ENCODE peak calls at places on chromosomes 13 and 19, in eight cellular contexts. One of them, this sample, is unnamed.

GRCh38 chr13:43058836-43059235 is 35.5 kb downstream of the DNAJC15 start:
- DNase-seq in adrenal gland: no peak
- DNase-seq in mucosa of descending colon: no peak
- DNase-seq in breast epithelium: no peak
- DNase-seq in PC-9: no peak
- DNase-seq in CD8-positive, alpha-beta T cell: no peak
- DNase-seq in sigmoid colon: no peak
- DNase-seq in spleen: no peak
- DNase-seq in this sample: no peak

GRCh38 chr13:34000955-34001354 is 183.0 kb downstream of the RFC3 start:
- DNase-seq in adrenal gland: no peak
- DNase-seq in mucosa of descending colon: no peak
- DNase-seq in breast epithelium: no peak
- DNase-seq in PC-9: no peak
- DNase-seq in CD8-positive, alpha-beta T cell: no peak
- DNase-seq in sigmoid colon: no peak
- DNase-seq in spleen: no peak
- DNase-seq in this sample: no peak

GRCh38 chr13:19157461-19157860 is 24.2 kb downstream of the TUBA3C start:
- DNase-seq in adrenal gland: peak; percentile 21
- DNase-seq in mucosa of descending colon: no peak
- DNase-seq in breast epithelium: no peak
- DNase-seq in PC-9: no peak
- DNase-seq in CD8-positive, alpha-beta T cell: no peak
- DNase-seq in sigmoid colon: no peak
- DNase-seq in spleen: no peak
- DNase-seq in this sample: peak; percentile 14

GRCh38 chr19:14343286-14343685 is 38.0 kb upstream of the ADGRE5 start:
- DNase-seq in adrenal gland: no peak
- DNase-seq in mucosa of descending colon: peak; percentile 55
- DNase-seq in breast epithelium: no peak
- DNase-seq in PC-9: no peak
- DNase-seq in CD8-positive, alpha-beta T cell: no peak
- DNase-seq in sigmoid colon: no peak
- DNase-seq in spleen: no peak
- DNase-seq in this sample: no peak

GRCh38 chr19:50203281-50204080 is at the start of gene MYH14:
- DNase-seq in adrenal gland: peak; percentile 81
- DNase-seq in mucosa of descending colon: peak; percentile 92
- DNase-seq in breast epithelium: peak; percentile 92
- DNase-seq in PC-9: peak; percentile 92
- DNase-seq in CD8-positive, alpha-beta T cell: no peak
- DNase-seq in sigmoid colon: peak; percentile 81
- DNase-seq in spleen: peak; percentile 47
- DNase-seq in this sample: peak; percentile 98

GRCh38 chr19:5947435-5947834 is 30.5 kb downstream of the RANBP3 start:
- DNase-seq in adrenal gland: peak; percentile 85
- DNase-seq in mucosa of descending colon: peak; percentile 37
- DNase-seq in breast epithelium: no peak
- DNase-seq in PC-9: no peak
- DNase-seq in CD8-positive, alpha-beta T cell: no peak
- DNase-seq in sigmoid colon: peak; percentile 94
- DNase-seq in spleen: no peak
- DNase-seq in this sample: no peak

GRCh38 chr19:55640043-55640576 is 692 bp upstream of the ZNF580 start:
- DNase-seq in adrenal gland: peak; percentile 89
- DNase-seq in mucosa of descending colon: peak; percentile 65
- DNase-seq in breast epithelium: peak; percentile 71
- DNase-seq in PC-9: no peak
- DNase-seq in CD8-positive, alpha-beta T cell: peak; percentile 83
- DNase-seq in sigmoid colon: peak; percentile 83
- DNase-seq in spleen: peak; percentile 94
- DNase-seq in this sample: peak; percentile 93

GRCh38 chr13:40985596-40986327 is 33.4 kb downstream of the ELF1 start:
- DNase-seq in adrenal gland: no peak
- DNase-seq in mucosa of descending colon: no peak
- DNase-seq in breast epithelium: no peak
- DNase-seq in PC-9: no peak
- DNase-seq in CD8-positive, alpha-beta T cell: no peak
- DNase-seq in sigmoid colon: no peak
- DNase-seq in spleen: no peak
- DNase-seq in this sample: no peak

GRCh38 chr19:33638167-33639033 is 16.6 kb downstream of the CHST8 start:
- DNase-seq in adrenal gland: no peak
- DNase-seq in mucosa of descending colon: no peak
- DNase-seq in breast epithelium: no peak
- DNase-seq in PC-9: no peak
- DNase-seq in CD8-positive, alpha-beta T cell: no peak
- DNase-seq in sigmoid colon: peak; percentile 40
- DNase-seq in spleen: peak; percentile 13
- DNase-seq in this sample: no peak

GRCh38 chr19:43662487-43662886 is 7.5 kb downstream of the PLAUR start:
- DNase-seq in adrenal gland: no peak
- DNase-seq in mucosa of descending colon: no peak
- DNase-seq in breast epithelium: no peak
- DNase-seq in PC-9: no peak
- DNase-seq in CD8-positive, alpha-beta T cell: no peak
- DNase-seq in sigmoid colon: no peak
- DNase-seq in spleen: no peak
- DNase-seq in this sample: no peak

GRCh38 chr19:38842439-38843174 is 7.2 kb downstream of the HNRNPL start:
- DNase-seq in adrenal gland: no peak
- DNase-seq in mucosa of descending colon: peak; percentile 37
- DNase-seq in breast epithelium: no peak
- DNase-seq in PC-9: no peak
- DNase-seq in CD8-positive, alpha-beta T cell: peak; percentile 81
- DNase-seq in sigmoid colon: no peak
- DNase-seq in spleen: peak; percentile 88
- DNase-seq in this sample: no peak

GRCh38 chr19:34255546-34255945 is 1.2 kb downstream of the GARRE1 start:
- DNase-seq in adrenal gland: no peak
- DNase-seq in mucosa of descending colon: no peak
- DNase-seq in breast epithelium: no peak
- DNase-seq in PC-9: no peak
- DNase-seq in CD8-positive, alpha-beta T cell: no peak
- DNase-seq in sigmoid colon: no peak
- DNase-seq in spleen: no peak
- DNase-seq in this sample: no peak

GRCh38 chr13:34143637-34144036 is 325.7 kb downstream of the RFC3 start:
- DNase-seq in adrenal gland: no peak
- DNase-seq in mucosa of descending colon: no peak
- DNase-seq in breast epithelium: no peak
- DNase-seq in PC-9: no peak
- DNase-seq in CD8-positive, alpha-beta T cell: no peak
- DNase-seq in sigmoid colon: no peak
- DNase-seq in spleen: no peak
- DNase-seq in this sample: no peak

GRCh38 chr13:96198038-96198437 is 108.1 kb downstream of the HS6ST3 start:
- DNase-seq in adrenal gland: no peak
- DNase-seq in mucosa of descending colon: no peak
- DNase-seq in breast epithelium: no peak
- DNase-seq in PC-9: no peak
- DNase-seq in CD8-positive, alpha-beta T cell: no peak
- DNase-seq in sigmoid colon: no peak
- DNase-seq in spleen: no peak
- DNase-seq in this sample: no peak

GRCh38 chr13:29892149-29892548 is 41.7 kb upstream of the UBL3 start:
- DNase-seq in adrenal gland: peak; percentile 55
- DNase-seq in mucosa of descending colon: no peak
- DNase-seq in breast epithelium: no peak
- DNase-seq in PC-9: no peak
- DNase-seq in CD8-positive, alpha-beta T cell: no peak
- DNase-seq in sigmoid colon: no peak
- DNase-seq in spleen: no peak
- DNase-seq in this sample: no peak

GRCh38 chr19:16420781-16421386 is 50.9 kb downstream of the EPS15L1 start:
- DNase-seq in adrenal gland: peak; percentile 76
- DNase-seq in mucosa of descending colon: no peak
- DNase-seq in breast epithelium: no peak
- DNase-seq in PC-9: no peak
- DNase-seq in CD8-positive, alpha-beta T cell: no peak
- DNase-seq in sigmoid colon: peak; percentile 74
- DNase-seq in spleen: no peak
- DNase-seq in this sample: no peak

GRCh38 chr19:30011051-30011578 is 69.1 kb downstream of the URI1 start:
- DNase-seq in adrenal gland: no peak
- DNase-seq in mucosa of descending colon: no peak
- DNase-seq in breast epithelium: no peak
- DNase-seq in PC-9: no peak
- DNase-seq in CD8-positive, alpha-beta T cell: no peak
- DNase-seq in sigmoid colon: no peak
- DNase-seq in spleen: no peak
- DNase-seq in this sample: no peak

GRCh38 chr19:1236566-1236965 is 1.2 kb downstream of the CBARP start:
- DNase-seq in adrenal gland: no peak
- DNase-seq in mucosa of descending colon: no peak
- DNase-seq in breast epithelium: no peak
- DNase-seq in PC-9: no peak
- DNase-seq in CD8-positive, alpha-beta T cell: no peak
- DNase-seq in sigmoid colon: no peak
- DNase-seq in spleen: no peak
- DNase-seq in this sample: no peak

GRCh38 chr19:19109601-19110000 is 28.7 kb downstream of the TMEM161A start:
- DNase-seq in adrenal gland: no peak
- DNase-seq in mucosa of descending colon: no peak
- DNase-seq in breast epithelium: no peak
- DNase-seq in PC-9: no peak
- DNase-seq in CD8-positive, alpha-beta T cell: no peak
- DNase-seq in sigmoid colon: no peak
- DNase-seq in spleen: no peak
- DNase-seq in this sample: no peak

GRCh38 chr13:92362717-92363116 is 863.9 kb upstream of the GPC6 start:
- DNase-seq in adrenal gland: no peak
- DNase-seq in mucosa of descending colon: no peak
- DNase-seq in breast epithelium: no peak
- DNase-seq in PC-9: no peak
- DNase-seq in CD8-positive, alpha-beta T cell: no peak
- DNase-seq in sigmoid colon: no peak
- DNase-seq in spleen: no peak
- DNase-seq in this sample: no peak

GRCh38 chr19:5695649-5696195 is 5.6 kb downstream of the RPL36 start:
- DNase-seq in adrenal gland: no peak
- DNase-seq in mucosa of descending colon: no peak
- DNase-seq in breast epithelium: no peak
- DNase-seq in PC-9: no peak
- DNase-seq in CD8-positive, alpha-beta T cell: no peak
- DNase-seq in sigmoid colon: peak; percentile 61
- DNase-seq in spleen: peak; percentile 74
- DNase-seq in this sample: no peak

GRCh38 chr19:32041681-32042292 is 303.6 kb upstream of the ZNF507 start:
- DNase-seq in adrenal gland: peak; percentile 73
- DNase-seq in mucosa of descending colon: peak; percentile 49
- DNase-seq in breast epithelium: no peak
- DNase-seq in PC-9: no peak
- DNase-seq in CD8-positive, alpha-beta T cell: no peak
- DNase-seq in sigmoid colon: no peak
- DNase-seq in spleen: no peak
- DNase-seq in this sample: peak; percentile 46
- H3K4me3 ChIP-seq in adrenal gland: no peak overlapping the region
- H3K4me3 ChIP-seq in mucosa of descending colon: no peak overlapping the region
- H3K4me3 ChIP-seq in breast epithelium: peak overlapping the region; percentile 42
- H3K4me3 ChIP-seq in PC-9: no peak overlapping the region
- H3K4me3 ChIP-seq in CD8-positive, alpha-beta T cell: no peak overlapping the region
- H3K4me3 ChIP-seq in sigmoid colon: peak overlapping the region; percentile 15
- H3K4me3 ChIP-seq in spleen: no peak overlapping the region
- H3K4me3 ChIP-seq in this sample: no peak overlapping the region

DNA sequence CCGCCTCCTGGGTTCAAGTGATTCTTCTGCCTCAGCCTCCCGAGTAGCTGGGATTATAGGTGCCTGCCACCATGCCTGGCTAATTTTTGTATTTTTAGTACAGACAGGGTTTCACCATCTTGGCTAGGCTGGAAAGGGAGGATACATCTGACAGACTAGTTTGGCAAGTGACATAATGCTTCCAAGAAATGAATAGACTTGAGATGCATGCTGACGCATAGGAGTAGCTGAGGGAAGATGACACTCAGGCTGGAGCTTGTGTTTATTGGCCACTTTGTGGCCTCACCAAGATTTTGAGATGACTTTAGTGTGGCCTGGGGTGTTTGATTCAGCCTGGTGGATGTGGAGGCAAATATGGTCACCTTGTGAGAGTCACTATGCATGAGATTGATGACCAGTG is 4.0 kb downstream of the ZNF586 start:
- DNase-seq in adrenal gland: no peak
- DNase-seq in mucosa of descending colon: no peak
- DNase-seq in breast epithelium: no peak
- DNase-seq in PC-9: no peak
- DNase-seq in CD8-positive, alpha-beta T cell: no peak
- DNase-seq in sigmoid colon: no peak
- DNase-seq in spleen: no peak
- DNase-seq in this sample: no peak
- H3K36me3 ChIP-seq in adrenal gland: peaks cover 16% of the 10 kb centered on the region
- H3K36me3 ChIP-seq in mucosa of descending colon: peaks cover 3% of the 10 kb centered on the region
- H3K36me3 ChIP-seq in breast epithelium: peaks cover 13% of the 10 kb centered on the region
- H3K36me3 ChIP-seq in PC-9: peaks cover 58% of the 10 kb centered on the region
- H3K36me3 ChIP-seq in CD8-positive, alpha-beta T cell: peaks cover 52% of the 10 kb centered on the region
- H3K36me3 ChIP-seq in sigmoid colon: peaks cover 52% of the 10 kb centered on the region
- H3K36me3 ChIP-seq in spleen: peaks cover 32% of the 10 kb centered on the region
- H3K36me3 ChIP-seq in this sample: no peaks in the 10 kb centered on the region

GRCh38 chr13:44437356-44438233 is 64.0 kb downstream of the SERP2 start:
- DNase-seq in adrenal gland: no peak
- DNase-seq in mucosa of descending colon: no peak
- DNase-seq in breast epithelium: no peak
- DNase-seq in PC-9: peak; percentile 40
- DNase-seq in CD8-positive, alpha-beta T cell: no peak
- DNase-seq in sigmoid colon: no peak
- DNase-seq in spleen: no peak
- DNase-seq in this sample: no peak
- TF ChIP-seq CTCF in adrenal gland: peak; percentile 73
- TF ChIP-seq CTCF in mucosa of descending colon: no peak
- TF ChIP-seq CTCF in breast epithelium: peak; percentile 38
- TF ChIP-seq CTCF in PC-9: peak; percentile 70
- TF ChIP-seq CTCF in CD8-positive, alpha-beta T cell: peak; percentile 67
- TF ChIP-seq CTCF in sigmoid colon: peak; percentile 41
- TF ChIP-seq CTCF in spleen: peak; percentile 60
- TF ChIP-seq CTCF in this sample: peak; percentile 34

GRCh38 chr19:36963262-36963661 is 47.1 kb downstream of the ZNF568 start:
- DNase-seq in adrenal gland: no peak
- DNase-seq in mucosa of descending colon: no peak
- DNase-seq in breast epithelium: no peak
- DNase-seq in PC-9: no peak
- DNase-seq in CD8-positive, alpha-beta T cell: no peak
- DNase-seq in sigmoid colon: no peak
- DNase-seq in spleen: no peak
- DNase-seq in this sample: no peak
- H3K4me3 ChIP-seq in adrenal gland: no peak overlapping the region
- H3K4me3 ChIP-seq in mucosa of descending colon: no peak overlapping the region
- H3K4me3 ChIP-seq in breast epithelium: no peak overlapping the region
- H3K4me3 ChIP-seq in PC-9: no peak overlapping the region
- H3K4me3 ChIP-seq in CD8-positive, alpha-beta T cell: no peak overlapping the region
- H3K4me3 ChIP-seq in sigmoid colon: no peak overlapping the region
- H3K4me3 ChIP-seq in spleen: no peak overlapping the region
- H3K4me3 ChIP-seq in this sample: no peak overlapping the region